ENCODE peak calls at places on chromosome 21, in seven cellular contexts. One of them, this sample, is unnamed.

GRCh38 chr21:36589352-36589971 is 109.5 kb upstream of the SIM2 start:
- DNase-seq in Panc1: no peak
- DNase-seq in right cardiac atrium: peak
- DNase-seq in body of pancreas: peak
- DNase-seq in uterus: no peak
- DNase-seq in esophagus squamous epithelium: no peak
- DNase-seq in prostate gland: no peak
- DNase-seq in this sample: peak

GRCh38 chr21:27423906-27424595 is 457.2 kb upstream of the ADAMTS5 start:
- DNase-seq in prostate gland: no peak
- DNase-seq in Panc1: no peak
- DNase-seq in body of pancreas: no peak
- DNase-seq in esophagus squamous epithelium: no peak
- DNase-seq in right cardiac atrium: no peak
- DNase-seq in uterus: no peak
- DNase-seq in this sample: no peak

GRCh38 chr21:32611471-32611997 is 643 bp downstream of the CFAP298 start:
- DNase-seq in esophagus squamous epithelium: no peak
- DNase-seq in uterus: no peak
- DNase-seq in Panc1: no peak
- DNase-seq in prostate gland: peak
- DNase-seq in right cardiac atrium: peak
- DNase-seq in body of pancreas: peak
- DNase-seq in this sample: peak

GRCh38 chr21:35428489-35428888 is 379.4 kb upstream of the RUNX1 start:
- DNase-seq in prostate gland: no peak
- DNase-seq in Panc1: no peak
- DNase-seq in right cardiac atrium: peak
- DNase-seq in uterus: no peak
- DNase-seq in esophagus squamous epithelium: no peak
- DNase-seq in body of pancreas: no peak
- DNase-seq in this sample: no peak

GRCh38 chr21:41600961-41601572 is 93.1 kb upstream of the TMPRSS2 start:
- DNase-seq in Panc1: no peak
- DNase-seq in uterus: no peak
- DNase-seq in body of pancreas: no peak
- DNase-seq in prostate gland: no peak
- DNase-seq in right cardiac atrium: no peak
- DNase-seq in esophagus squamous epithelium: no peak
- DNase-seq in this sample: peak

GRCh38 chr21:16308269-16308668 is 578.5 kb downstream of the USP25 start:
- DNase-seq in uterus: no peak
- DNase-seq in right cardiac atrium: no peak
- DNase-seq in esophagus squamous epithelium: no peak
- DNase-seq in Panc1: no peak
- DNase-seq in body of pancreas: no peak
- DNase-seq in prostate gland: no peak
- DNase-seq in this sample: no peak

GRCh38 chr21:36693144-36694040 is 5.5 kb upstream of the SIM2 start:
- DNase-seq in prostate gland: no peak
- DNase-seq in Panc1: no peak
- DNase-seq in uterus: no peak
- DNase-seq in body of pancreas: no peak
- DNase-seq in esophagus squamous epithelium: no peak
- DNase-seq in right cardiac atrium: no peak
- DNase-seq in this sample: no peak

GRCh38 chr21:33414926-33415325 is 11.7 kb downstream of the IFNGR2 start:
- DNase-seq in uterus: no peak
- DNase-seq in prostate gland: no peak
- DNase-seq in Panc1: no peak
- DNase-seq in right cardiac atrium: no peak
- DNase-seq in esophagus squamous epithelium: no peak
- DNase-seq in body of pancreas: no peak
- DNase-seq in this sample: no peak

GRCh38 chr21:36163780-36164426 is 7.3 kb downstream of the DOP1B start:
- DNase-seq in body of pancreas: no peak
- DNase-seq in Panc1: no peak
- DNase-seq in esophagus squamous epithelium: no peak
- DNase-seq in right cardiac atrium: no peak
- DNase-seq in prostate gland: no peak
- DNase-seq in uterus: no peak
- DNase-seq in this sample: no peak

GRCh38 chr21:29299906-29300546 is 1.3 kb downstream of the BACH1 start:
- DNase-seq in Panc1: peak
- DNase-seq in esophagus squamous epithelium: no peak
- DNase-seq in prostate gland: peak
- DNase-seq in body of pancreas: peak
- DNase-seq in uterus: peak
- DNase-seq in right cardiac atrium: peak
- DNase-seq in this sample: peak

GRCh38 chr21:29299046-29299905 is 554 bp downstream of the BACH1 start:
- DNase-seq in body of pancreas: peak
- DNase-seq in uterus: peak
- DNase-seq in right cardiac atrium: peak
- DNase-seq in Panc1: no peak
- DNase-seq in esophagus squamous epithelium: no peak
- DNase-seq in prostate gland: peak
- DNase-seq in this sample: peak

GRCh38 chr21:29296452-29296851 is 2.3 kb upstream of the BACH1 start:
- DNase-seq in body of pancreas: peak
- DNase-seq in Panc1: no peak
- DNase-seq in prostate gland: no peak
- DNase-seq in right cardiac atrium: no peak
- DNase-seq in uterus: no peak
- DNase-seq in esophagus squamous epithelium: no peak
- DNase-seq in this sample: no peak

GRCh38 chr21:29298348-29299045 is at the start of gene BACH1:
- DNase-seq in Panc1: peak
- DNase-seq in esophagus squamous epithelium: peak
- DNase-seq in right cardiac atrium: peak
- DNase-seq in prostate gland: peak
- DNase-seq in body of pancreas: peak
- DNase-seq in uterus: peak
- DNase-seq in this sample: peak

DNA sequence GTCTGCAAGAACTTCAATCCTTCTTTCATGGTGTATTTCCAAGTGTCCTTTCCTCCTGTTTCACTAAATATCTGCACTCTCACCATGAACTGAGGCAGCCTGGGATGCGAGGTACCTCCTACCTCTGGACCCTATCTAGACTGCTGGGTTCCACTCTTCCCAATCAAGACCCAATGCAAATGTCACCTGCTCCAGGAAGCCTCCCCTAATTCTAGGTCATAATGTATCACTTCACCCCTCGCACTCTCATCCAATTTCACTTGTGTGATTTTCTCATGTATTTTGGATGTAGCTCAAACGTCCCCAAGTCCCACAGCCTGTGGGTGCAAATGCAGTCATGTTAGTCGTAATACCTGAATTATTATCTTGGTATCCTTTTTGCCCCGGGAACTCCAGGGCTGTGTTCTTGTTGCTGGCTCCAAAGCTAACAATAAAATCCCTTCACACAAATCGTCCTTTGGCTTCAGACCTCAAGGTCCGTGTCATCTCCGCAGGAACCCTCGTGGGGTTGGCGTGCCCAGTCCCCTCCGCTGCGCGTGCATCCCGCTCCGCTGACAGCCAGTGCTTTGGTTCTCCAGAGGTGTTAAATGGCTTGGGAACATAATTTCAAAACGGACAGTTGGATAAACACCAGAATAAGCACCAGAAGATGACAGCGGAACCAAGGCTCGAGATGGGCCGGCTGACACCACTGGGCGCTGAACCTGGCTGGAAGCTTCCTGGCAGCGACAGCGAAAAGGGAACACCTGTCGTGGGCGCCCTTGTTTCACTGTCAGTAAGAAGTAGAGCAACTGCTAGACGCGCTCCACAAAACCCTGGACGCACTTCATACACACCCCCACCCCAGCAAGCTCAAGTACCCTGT is 1.0 kb upstream of the BACH1 start:
- DNase-seq in right cardiac atrium: peak
- DNase-seq in Panc1: no peak
- DNase-seq in uterus: no peak
- DNase-seq in prostate gland: peak
- DNase-seq in esophagus squamous epithelium: no peak
- DNase-seq in body of pancreas: no peak
- DNase-seq in this sample: no peak
- H3K27ac ChIP-seq in right cardiac atrium: no peak
- H3K27ac ChIP-seq in Panc1: peak
- H3K27ac ChIP-seq in uterus: peak
- H3K27ac ChIP-seq in prostate gland: peak
- H3K27ac ChIP-seq in esophagus squamous epithelium: peak
- H3K27ac ChIP-seq in body of pancreas: peak
- H3K27ac ChIP-seq in this sample: peak

DNA sequence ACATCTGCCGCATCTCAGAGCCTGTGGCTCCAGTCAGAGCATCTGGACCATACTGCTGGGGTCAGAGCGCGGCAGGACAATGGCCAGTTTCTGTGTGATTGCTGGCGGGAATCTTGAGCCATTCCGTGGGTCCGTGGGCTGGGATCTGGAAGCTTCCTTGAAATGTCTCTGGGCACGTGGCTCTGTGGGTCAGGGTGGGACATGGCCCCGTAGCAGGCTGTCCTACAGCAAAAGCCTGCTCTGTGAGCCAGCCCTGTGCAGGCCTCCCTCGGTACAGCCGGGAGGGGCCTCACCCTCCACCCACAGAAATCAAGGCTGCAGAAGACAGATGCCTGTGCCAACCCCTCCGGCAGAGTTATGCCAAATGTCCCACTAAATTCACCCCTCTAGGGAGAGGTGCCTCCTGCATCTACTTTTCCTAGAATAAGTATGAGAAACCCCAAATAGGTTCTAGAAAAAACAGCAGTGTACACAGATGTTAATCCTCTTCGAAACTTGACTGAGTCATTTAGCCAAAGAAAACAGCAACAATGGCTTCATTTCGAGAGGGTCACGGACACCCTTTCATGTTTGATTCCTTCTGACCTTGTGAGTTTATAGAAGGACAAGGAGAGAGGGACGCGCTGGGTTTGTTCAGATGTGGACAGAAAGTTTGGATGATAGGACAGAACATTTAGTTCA is 27.8 kb downstream of the COL18A1 start:
- DNase-seq in right cardiac atrium: peak
- DNase-seq in esophagus squamous epithelium: no peak
- DNase-seq in body of pancreas: no peak
- DNase-seq in Panc1: no peak
- DNase-seq in uterus: no peak
- DNase-seq in prostate gland: no peak
- DNase-seq in this sample: no peak
- H3K27ac ChIP-seq in right cardiac atrium: no peak
- H3K27ac ChIP-seq in esophagus squamous epithelium: peak
- H3K27ac ChIP-seq in body of pancreas: peak
- H3K27ac ChIP-seq in Panc1: peak
- H3K27ac ChIP-seq in uterus: peak
- H3K27ac ChIP-seq in prostate gland: peak
- H3K27ac ChIP-seq in this sample: no peak

DNA sequence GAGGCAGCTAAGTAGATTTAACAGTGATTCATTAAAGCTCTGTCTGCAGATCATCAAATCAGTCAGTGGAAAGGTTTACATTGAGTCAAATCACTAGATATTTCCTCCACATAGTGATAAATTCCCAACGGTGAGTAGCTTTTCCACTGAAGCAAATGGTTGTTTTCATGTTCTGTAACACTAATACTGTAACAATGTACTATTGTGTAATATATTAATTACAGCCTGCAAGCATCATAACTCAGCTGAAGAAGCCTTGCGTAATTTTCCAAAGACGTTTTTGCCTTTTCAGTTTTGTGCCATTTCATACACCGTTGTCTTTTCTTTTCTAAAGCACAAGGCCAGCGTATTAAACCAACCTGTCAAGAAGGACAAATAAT is 16.9 kb upstream of the PDE9A start:
- DNase-seq in esophagus squamous epithelium: no peak
- DNase-seq in body of pancreas: no peak
- DNase-seq in uterus: no peak
- DNase-seq in prostate gland: no peak
- DNase-seq in right cardiac atrium: no peak
- DNase-seq in Panc1: no peak
- DNase-seq in this sample: no peak
- H3K27ac ChIP-seq in esophagus squamous epithelium: no peak
- H3K27ac ChIP-seq in body of pancreas: no peak
- H3K27ac ChIP-seq in uterus: no peak
- H3K27ac ChIP-seq in prostate gland: no peak
- H3K27ac ChIP-seq in right cardiac atrium: no peak
- H3K27ac ChIP-seq in Panc1: no peak
- H3K27ac ChIP-seq in this sample: no peak

DNA sequence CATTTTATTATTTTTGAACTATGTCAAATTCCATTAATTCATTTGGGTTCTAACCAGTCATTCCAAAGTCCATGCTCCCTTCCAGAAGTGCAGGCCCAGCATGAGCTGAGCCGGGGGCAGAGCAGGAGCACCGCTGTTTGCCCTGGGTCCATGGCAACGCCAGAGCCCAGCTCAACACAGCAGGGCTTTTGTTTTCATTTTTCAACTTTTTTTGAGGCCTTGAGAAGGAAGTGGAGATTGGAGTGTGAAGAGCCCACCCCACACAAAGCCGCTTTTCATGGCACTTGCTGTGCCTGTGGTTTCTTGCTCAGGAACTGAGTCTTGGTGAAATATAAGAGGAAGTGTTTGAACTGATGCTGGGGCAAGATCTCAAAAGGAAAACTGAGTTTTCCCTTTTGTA is 13.2 kb upstream of the PRMT2 start:
- DNase-seq in prostate gland: no peak
- DNase-seq in right cardiac atrium: peak
- DNase-seq in Panc1: no peak
- DNase-seq in uterus: no peak
- DNase-seq in esophagus squamous epithelium: no peak
- DNase-seq in body of pancreas: peak
- DNase-seq in this sample: no peak
- H3K27ac ChIP-seq in prostate gland: no peak
- H3K27ac ChIP-seq in right cardiac atrium: no peak
- H3K27ac ChIP-seq in Panc1: no peak
- H3K27ac ChIP-seq in uterus: no peak
- H3K27ac ChIP-seq in esophagus squamous epithelium: peak
- H3K27ac ChIP-seq in body of pancreas: peak
- H3K27ac ChIP-seq in this sample: peak

DNA sequence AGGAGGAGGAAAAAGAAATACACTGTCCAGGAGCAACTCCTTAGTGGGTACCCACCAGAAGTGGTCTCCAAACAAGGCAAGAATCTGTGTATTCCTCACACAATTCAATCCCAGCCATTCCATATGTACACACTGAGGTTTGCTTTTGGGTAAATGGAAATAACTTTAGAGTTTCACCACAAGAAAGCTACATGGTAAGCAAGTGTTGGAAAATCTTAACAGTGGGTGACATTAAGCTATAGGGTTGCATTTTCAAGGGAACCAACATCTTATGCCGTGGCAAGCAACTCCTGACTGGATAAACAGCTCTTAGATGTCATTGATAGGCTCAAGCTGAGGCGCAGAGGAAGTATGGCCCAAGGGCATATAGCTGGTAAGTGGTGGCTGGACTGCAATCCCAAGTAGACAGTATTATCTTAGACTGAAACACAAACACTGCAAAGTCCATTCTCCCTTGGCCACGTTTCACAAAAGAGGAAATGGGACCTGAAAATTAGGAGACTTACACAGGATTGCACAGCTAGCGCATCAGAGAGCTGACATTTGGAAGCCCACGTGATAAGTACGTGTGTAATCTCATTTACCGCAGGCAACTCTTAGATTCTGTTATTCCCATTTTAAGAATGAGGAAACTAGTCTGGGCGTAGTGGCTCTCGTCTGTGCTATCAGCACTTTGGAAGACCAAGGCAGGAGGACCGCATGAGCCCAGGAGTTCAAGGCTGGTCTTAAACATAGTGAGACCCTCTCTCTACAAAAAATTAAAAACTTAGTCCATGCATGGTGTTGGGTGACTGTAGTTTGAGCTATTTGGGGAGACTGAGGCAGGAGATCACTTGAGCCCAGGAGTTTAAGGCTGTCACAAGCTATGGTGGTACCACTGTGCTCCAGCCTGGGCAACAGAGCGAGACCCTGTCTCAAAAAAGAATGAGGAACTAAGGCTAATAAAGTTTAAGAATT is 4.0 kb upstream of the BRWD1 start:
- DNase-seq in Panc1: no peak
- DNase-seq in prostate gland: no peak
- DNase-seq in uterus: no peak
- DNase-seq in right cardiac atrium: no peak
- DNase-seq in body of pancreas: no peak
- DNase-seq in esophagus squamous epithelium: no peak
- DNase-seq in this sample: no peak
- H3K27ac ChIP-seq in Panc1: no peak
- H3K27ac ChIP-seq in prostate gland: no peak
- H3K27ac ChIP-seq in uterus: no peak
- H3K27ac ChIP-seq in right cardiac atrium: no peak
- H3K27ac ChIP-seq in body of pancreas: no peak
- H3K27ac ChIP-seq in esophagus squamous epithelium: no peak
- H3K27ac ChIP-seq in this sample: peak